ENCODE peak calls at places on chromosomes 2 and 18, in nine cellular contexts. J is sigmoid colon; X is heart left ventricle; G is dorsolateral prefrontal cortex; K is AG10803; E is CD4-positive, CD25-positive, alpha-beta regulatory T cell; D is spleen; L is Karpas-422; Z is endothelial cell of umbilical vein. S is an unnamed sample.

GRCh38 chr2:10144771-10145518 is 22.4 kb downstream of the RRM2 start:
- DNase-seq in J (no peak), X (no peak), G (no peak), K (no peak), E (no peak), D (peak), L (no peak), Z (no peak), S (peak)

GRCh38 chr2:69559696-69560482 is 83.7 kb downstream of the AAK1 start:
- DNase-seq in J (no peak), X (no peak), G (no peak), K (peak), E (peak), D (no peak), L (peak), Z (peak), S (peak)

GRCh38 chr2:230664128-230664527 is 48.5 kb upstream of the CAB39 start:
- DNase-seq in J (no peak), X (peak), G (peak), K (peak), E (peak), D (no peak), L (no peak), Z (no peak), S (no peak)

GRCh38 chr2:15797231-15797945 is 143.0 kb upstream of the MYCN start:
- DNase-seq in J (no peak), X (no peak), G (no peak), K (no peak), E (no peak), D (peak), L (no peak), Z (no peak), S (no peak)

GRCh38 chr2:102773149-102773706 is 11.4 kb downstream of the TMEM182 start:
- DNase-seq in J (no peak), X (no peak), G (no peak), K (no peak), E (no peak), D (no peak), L (no peak), Z (no peak), S (no peak)

GRCh38 chr2:110752871-110753270 is 20.5 kb downstream of the ACOXL start:
- DNase-seq in J (no peak), X (no peak), G (no peak), K (no peak), E (no peak), D (no peak), L (no peak), Z (no peak), S (no peak)

GRCh38 chr2:138023976-138024375 is 59.7 kb downstream of the HNMT start:
- DNase-seq in J (no peak), X (no peak), G (no peak), K (no peak), E (no peak), D (no peak), L (no peak), Z (no peak), S (no peak)

GRCh38 chr2:149894226-149894625 is 306.7 kb upstream of the MMADHC start:
- DNase-seq in J (no peak), X (no peak), G (no peak), K (peak), E (no peak), D (no peak), L (no peak), Z (no peak), S (peak)

GRCh38 chr2:189409136-189409535 is 32.1 kb upstream of the WDR75 start:
- DNase-seq in J (no peak), X (no peak), G (no peak), K (no peak), E (no peak), D (no peak), L (no peak), Z (peak), S (no peak)

GRCh38 chr2:36362291-36362690 is 6.7 kb downstream of the CRIM1 start:
- DNase-seq in J (no peak), X (no peak), G (no peak), K (peak), E (no peak), D (no peak), L (no peak), Z (peak), S (peak)

GRCh38 chr2:219041252-219041651 is at the start of gene CFAP65:
- DNase-seq in J (no peak), X (no peak), G (peak), K (peak), E (peak), D (peak), L (no peak), Z (peak), S (peak)

GRCh38 chr2:205680067-205680466 is 2.2 kb upstream of the NRP2 start:
- DNase-seq in J (peak), X (no peak), G (no peak), K (peak), E (peak), D (no peak), L (peak), Z (peak), S (peak)

GRCh38 chr2:85681354-85681728 is 12.8 kb upstream of the GNLY start:
- DNase-seq in J (peak), X (no peak), G (no peak), K (no peak), E (no peak), D (no peak), L (no peak), Z (no peak), S (no peak)

GRCh38 chr2:237048595-237048994 is 37.1 kb upstream of the COPS8 start:
- DNase-seq in J (no peak), X (no peak), G (no peak), K (no peak), E (no peak), D (no peak), L (no peak), Z (peak), S (no peak)

GRCh38 chr2:111100765-111101162 is 19.9 kb upstream of the BCL2L11 start:
- DNase-seq in J (no peak), X (no peak), G (no peak), K (no peak), E (peak), D (no peak), L (peak), Z (no peak), S (peak)

GRCh38 chr18:37567061-37567993 is 1.7 kb upstream of the CELF4 start:
- DNase-seq in J (peak), X (no peak), G (no peak), K (no peak), E (no peak), D (peak), L (no peak), Z (no peak), S (no peak)

GRCh38 chr2:72129676-72130340 is 17.9 kb downstream of the CYP26B1 start:
- DNase-seq in J (no peak), X (no peak), G (peak), K (peak), E (no peak), D (peak), L (no peak), Z (no peak), S (peak)

GRCh38 chr2:60926751-60927568 is 45.6 kb downstream of the REL start:
- DNase-seq in J (no peak), X (no peak), G (no peak), K (peak), E (no peak), D (no peak), L (no peak), Z (no peak), S (peak)

GRCh38 chr2:58047969-58048368 is 1.4 kb downstream of the VRK2 start:
- DNase-seq in J (no peak), X (no peak), G (no peak), K (no peak), E (no peak), D (no peak), L (peak), Z (no peak), S (no peak)

GRCh38 chr2:242031481-242032019 is 162.0 kb downstream of the RTP5 start:
- DNase-seq in J (peak), X (no peak), G (peak), K (peak), E (peak), D (peak), L (no peak), Z (no peak), S (peak)

GRCh38 chr2:231058761-231059550 is 2.3 kb downstream of the PSMD1 start:
- DNase-seq in J (no peak), X (no peak), G (no peak), K (peak), E (no peak), D (no peak), L (no peak), Z (no peak), S (peak)

GRCh38 chr2:7145707-7146106 is 228.5 kb downstream of the RNF144A start:
- DNase-seq in J (no peak), X (no peak), G (no peak), K (no peak), E (no peak), D (no peak), L (no peak), Z (no peak), S (no peak)

GRCh38 chr2:43611987-43612894 is 16.4 kb upstream of the THADA start:
- DNase-seq in J (peak), X (peak), G (peak), K (peak), E (peak), D (no peak), L (peak), Z (peak), S (peak)

GRCh38 chr18:48942086-48942485 is 8.7 kb downstream of the SMAD7 start:
- DNase-seq in J (no peak), X (no peak), G (no peak), K (no peak), E (no peak), D (no peak), L (no peak), Z (no peak), S (no peak)

GRCh38 chr2:119349289-119349688 is 17.3 kb downstream of the C2orf76 start:
- DNase-seq in J (no peak), X (no peak), G (no peak), K (no peak), E (no peak), D (no peak), L (no peak), Z (no peak), S (peak)

GRCh38 chr18:79697976-79698375 is 18.4 kb downstream of the CTDP1 start:
- DNase-seq in J (peak), X (no peak), G (peak), K (no peak), E (no peak), D (no peak), L (no peak), Z (no peak), S (no peak)

GRCh38 chr2:20623241-20623640 is 27.7 kb downstream of the HS1BP3 start:
- DNase-seq in J (no peak), X (no peak), G (peak), K (no peak), E (no peak), D (peak), L (no peak), Z (no peak), S (no peak)

GRCh38 chr2:46574457-46575354 is 95.3 kb downstream of the TMEM247 start:
- DNase-seq in J (no peak), X (no peak), G (no peak), K (no peak), E (no peak), D (no peak), L (peak), Z (no peak), S (no peak)

GRCh38 chr18:50819027-50819726 is 639 bp downstream of the MRO start:
- DNase-seq in J (peak), X (peak), G (no peak), K (peak), E (no peak), D (peak), L (no peak), Z (peak), S (peak)

GRCh38 chr2:215764441-215765048 is 248.8 kb downstream of the MREG start:
- DNase-seq in J (no peak), X (no peak), G (no peak), K (peak), E (no peak), D (no peak), L (no peak), Z (peak), S (peak)

GRCh38 chr2:199932312-199932855 is 21.3 kb downstream of the C2orf69 start:
- DNase-seq in J (no peak), X (no peak), G (peak), K (peak), E (no peak), D (no peak), L (no peak), Z (no peak), S (no peak)

GRCh38 chr18:79544386-79544963 is 135.1 kb upstream of the CTDP1 start:
- DNase-seq in J (peak), X (peak), G (peak), K (no peak), E (no peak), D (peak), L (no peak), Z (no peak), S (no peak)

GRCh38 chr2:239399404-239399999 is 1.3 kb downstream of the HDAC4 start:
- DNase-seq in J (peak), X (no peak), G (peak), K (peak), E (peak), D (peak), L (no peak), Z (peak), S (peak)
- H3K4me3 ChIP-seq in J (peak), X (peak), G (peak), K (peak), E (peak), D (peak), L (peak), Z (peak), S (peak)

GRCh38 chr2:229269986-229270385 is 1.1 kb downstream of the PID1 start:
- DNase-seq in J (no peak), X (no peak), G (no peak), K (peak), E (no peak), D (no peak), L (no peak), Z (no peak), S (no peak)
- H3K4me3 ChIP-seq in J (peak), X (peak), G (peak), K (peak), E (no peak), D (no peak), L (no peak), Z (no peak), S (no peak)

DNA sequence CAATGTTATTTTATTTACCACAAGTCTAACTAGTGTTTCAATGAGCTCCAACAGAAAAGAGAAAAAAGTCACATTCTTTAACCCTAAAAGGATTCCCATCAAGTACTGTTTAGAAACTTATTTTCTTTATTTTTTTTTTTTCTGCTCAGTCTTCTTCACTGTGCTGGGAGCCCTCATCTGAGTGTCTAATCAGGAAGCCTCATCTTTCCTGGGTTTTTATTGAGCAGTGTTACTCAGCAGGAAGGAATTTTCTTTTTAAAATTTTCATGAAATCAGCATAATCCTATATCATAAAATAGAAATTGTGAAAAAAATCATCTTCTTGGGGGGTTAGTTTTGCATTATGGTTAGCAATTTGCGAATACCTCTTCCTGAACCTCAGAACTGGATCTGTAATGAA is 453.8 kb downstream of the CDH2 start:
- DNase-seq in J (no peak), X (no peak), G (no peak), K (no peak), E (no peak), D (no peak), L (no peak), Z (no peak), S (no peak)
- H3K4me3 ChIP-seq in J (no peak), X (no peak), G (peak), K (no peak), E (no peak), D (no peak), L (no peak), Z (no peak), S (no peak)

DNA sequence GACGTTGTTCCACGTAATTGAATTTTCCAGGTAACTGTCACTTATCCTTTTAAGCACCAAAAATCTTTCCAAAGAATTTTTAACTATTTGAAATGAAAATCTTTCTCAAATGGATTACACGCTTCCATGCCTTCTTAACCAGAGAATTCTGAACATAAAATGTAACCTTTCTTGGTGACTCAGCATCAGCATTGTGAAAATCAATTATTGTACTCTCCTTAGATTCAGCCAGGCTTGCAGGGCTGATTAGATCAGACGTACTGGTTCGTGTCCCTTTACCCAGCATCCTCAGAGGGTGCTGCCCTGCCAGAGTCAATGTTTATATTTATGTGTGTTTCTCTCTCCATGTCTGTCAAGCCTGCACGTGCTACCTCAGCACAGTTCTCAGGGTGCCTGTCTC is 623.9 kb downstream of the CNTNAP5 start:
- DNase-seq in J (no peak), X (no peak), G (no peak), K (no peak), E (no peak), D (no peak), L (no peak), Z (no peak), S (no peak)
- H3K4me3 ChIP-seq in J (no peak), X (no peak), G (no peak), K (no peak), E (no peak), D (no peak), L (no peak), Z (no peak), S (no peak)

GRCh38 chr2:227818569-227819397 is 5.1 kb downstream of the CCL20 start:
- DNase-seq in J (peak), X (no peak), G (no peak), K (no peak), E (peak), D (no peak), L (no peak), Z (no peak), S (no peak)

GRCh38 chr2:227815066-227815465 is 1.4 kb downstream of the CCL20 start:
- DNase-seq in J (no peak), X (no peak), G (no peak), K (no peak), E (no peak), D (no peak), L (no peak), Z (no peak), S (no peak)

GRCh38 chr2:227817940-227818568 is 4.4 kb downstream of the CCL20 start:
- DNase-seq in J (peak), X (peak), G (peak), K (peak), E (peak), D (peak), L (no peak), Z (peak), S (peak)

GRCh38 chr2:227817336-227817735 is 3.7 kb downstream of the CCL20 start:
- DNase-seq in J (no peak), X (no peak), G (no peak), K (no peak), E (no peak), D (no peak), L (no peak), Z (no peak), S (no peak)

GRCh38 chr2:227816507-227817274 is 3.0 kb downstream of the CCL20 start:
- DNase-seq in J (no peak), X (no peak), G (no peak), K (no peak), E (no peak), D (no peak), L (no peak), Z (no peak), S (no peak)
- H3K4me3 ChIP-seq in J (no peak), X (no peak), G (no peak), K (no peak), E (no peak), D (no peak), L (no peak), Z (no peak), S (peak)

DNA sequence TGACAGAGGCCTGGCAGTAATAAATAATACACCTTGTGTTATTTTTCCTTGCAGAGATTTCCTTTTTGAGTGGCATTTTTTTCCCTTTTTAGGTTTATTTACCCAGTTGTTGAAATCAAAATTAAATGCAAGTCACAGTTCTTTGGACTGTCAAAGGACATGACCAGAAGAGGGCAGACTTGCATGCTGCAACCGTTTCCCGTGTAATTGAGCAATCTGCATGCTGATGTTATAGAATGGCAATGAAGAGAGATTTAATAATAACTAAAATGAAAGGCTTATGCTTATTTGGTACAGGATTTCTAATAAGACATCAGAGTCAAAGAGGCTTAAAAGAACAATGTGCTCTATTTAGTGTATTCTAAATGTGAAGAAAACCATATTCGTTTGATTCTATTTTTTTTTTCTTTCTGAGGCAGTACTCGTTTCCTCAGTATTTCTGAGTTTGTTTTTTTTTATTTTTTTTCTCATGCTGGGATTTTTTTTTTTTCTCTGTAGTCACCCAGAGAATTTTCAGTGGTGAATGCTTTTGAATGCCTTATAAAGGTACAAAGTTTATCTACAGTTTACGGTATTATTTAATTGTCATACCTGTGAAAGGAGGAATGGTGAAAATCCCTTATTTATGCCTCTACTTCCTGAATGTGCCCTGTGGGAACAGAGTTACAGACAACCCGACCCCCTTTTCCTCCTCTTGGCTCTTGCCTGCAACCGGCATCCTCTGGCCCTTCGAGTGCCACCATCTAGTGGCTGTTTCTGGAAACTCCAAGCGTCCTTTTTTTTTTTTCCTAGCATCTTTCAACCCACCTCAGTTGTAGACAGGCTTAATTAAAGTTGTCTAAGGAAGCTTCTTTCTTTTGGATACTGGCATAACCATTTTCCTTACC is 368.5 kb downstream of the LRRTM1 start:
- DNase-seq in J (no peak), X (peak), G (peak), K (peak), E (peak), D (no peak), L (peak), Z (peak), S (peak)
- H3K4me3 ChIP-seq in J (no peak), X (no peak), G (peak), K (no peak), E (no peak), D (no peak), L (no peak), Z (no peak), S (no peak)